ENCODE peak calls at places on chromosomes 4 and X, in four cellular contexts. B is HepG2, S is GM12878, G is H1. K is an unnamed sample.

GRCh38 chr4:86357608-86358007 is 2.2 kb downstream of the MAPK10 start:
- DNase-seq in B (no peak), S (no peak), G (no peak), K (no peak)

GRCh38 chr4:150782921-150783320 is 201.0 kb downstream of the MAB21L2 start:
- DNase-seq in B (no peak), S (no peak), G (no peak), K (no peak)

GRCh38 chr4:110615366-110616161 is 7.3 kb downstream of the PITX2 start:
- DNase-seq in B (no peak), S (no peak), G (no peak), K (no peak)

GRCh38 chr4:140691369-140691768 is 64.8 kb downstream of the TBC1D9 start:
- DNase-seq in B (peak; percentile 38), S (no peak), G (no peak), K (peak; percentile 42)

GRCh38 chr4:23614284-23614892 is 275.5 kb downstream of the PPARGC1A start:
- DNase-seq in B (peak; percentile 50), S (no peak), G (peak; percentile 5), K (peak; percentile 30)

GRCh38 chrX:26470946-26471345 is 255.0 kb downstream of the MAGEB5 start:
- DNase-seq in B (no peak), S (no peak), G (no peak), K (no peak)

GRCh38 chr4:1872918-1873269 is 1.7 kb downstream of the NSD2 start:
- DNase-seq in B (no peak), S (no peak), G (no peak), K (no peak)

GRCh38 chr4:8537041-8537461 is 43.1 kb upstream of the GPR78 start:
- DNase-seq in B (peak; percentile 42), S (peak; percentile 92), G (no peak), K (no peak)

GRCh38 chrX:139692908-139693307 is 15.1 kb downstream of the MCF2 start:
- DNase-seq in B (no peak), S (no peak), G (no peak), K (no peak)

GRCh38 chr4:84965558-84966381 is 720 bp downstream of the WDFY3 start:
- DNase-seq in B (peak; percentile 14), S (no peak), G (no peak), K (peak; percentile 11)

GRCh38 chr4:86015412-86016350 is 344.2 kb downstream of the MAPK10 start:
- DNase-seq in B (no peak), S (no peak), G (no peak), K (no peak)

GRCh38 chr4:176508780-176509331 is 189.1 kb downstream of the SPCS3 start:
- DNase-seq in B (no peak), S (no peak), G (no peak), K (no peak)

GRCh38 chr4:6416518-6417286 is 55.7 kb downstream of the PPP2R2C start:
- DNase-seq in B (no peak), S (no peak), G (no peak), K (no peak)

GRCh38 chr4:5785806-5786680 is 75.0 kb downstream of the EVC start:
- DNase-seq in B (no peak), S (no peak), G (no peak), K (no peak)

GRCh38 chr4:23039813-23040212 is 347.1 kb downstream of the GBA3 start:
- DNase-seq in B (no peak), S (no peak), G (no peak), K (no peak)

GRCh38 chr4:125322363-125322730 is 7.6 kb downstream of the FAT4 start:
- DNase-seq in B (no peak), S (no peak), G (no peak), K (no peak)

GRCh38 chr4:6658635-6659075 is 18.2 kb downstream of the MRFAP1 start:
- DNase-seq in B (no peak), S (no peak), G (no peak), K (no peak)

GRCh38 chr4:95544433-95545103 is 4.2 kb downstream of the UNC5C start:
- DNase-seq in B (no peak), S (no peak), G (no peak), K (no peak)

GRCh38 chr4:166498541-166498940 is 625.5 kb downstream of the TLL1 start:
- DNase-seq in B (no peak), S (no peak), G (no peak), K (no peak)

GRCh38 chr4:7872264-7872771 is 67.3 kb downstream of the AFAP1 start:
- DNase-seq in B (no peak), S (no peak), G (no peak), K (no peak)

GRCh38 chrX:40325161-40325560 is 227.4 kb upstream of the BCOR start:
- DNase-seq in B (no peak), S (no peak), G (no peak), K (no peak)

GRCh38 chr4:90718926-90719325 is 591.7 kb downstream of the CCSER1 start:
- DNase-seq in B (no peak), S (no peak), G (no peak), K (no peak)

GRCh38 chrX:18041656-18042055 is 179.0 kb downstream of the BEND2 start:
- DNase-seq in B (no peak), S (no peak), G (no peak), K (no peak)

GRCh38 chr4:66225539-66225938 is 555.2 kb upstream of the EPHA5 start:
- DNase-seq in B (no peak), S (no peak), G (no peak), K (no peak)

GRCh38 chr4:42786350-42787070 is 106.0 kb upstream of the GRXCR1 start:
- DNase-seq in B (no peak), S (no peak), G (no peak), K (peak; percentile 70)

GRCh38 chr4:20395160-20395773 is 143.6 kb downstream of the SLIT2 start:
- DNase-seq in B (peak; percentile 32), S (no peak), G (peak; percentile 43), K (peak; percentile 56)

GRCh38 chr4:45946699-45947098 is 177.2 kb downstream of the GABRG1 start:
- DNase-seq in B (no peak), S (no peak), G (no peak), K (no peak)

GRCh38 chr4:13541720-13542576 is 2.4 kb downstream of the NKX3-2 start:
- DNase-seq in B (no peak), S (no peak), G (no peak), K (no peak)

GRCh38 chr4:91935217-91935616 is 368.5 kb upstream of the GRID2 start:
- DNase-seq in B (peak; percentile 36), S (no peak), G (no peak), K (no peak)

GRCh38 chr4:91936301-91936700 is 367.5 kb upstream of the GRID2 start:
- DNase-seq in B (no peak), S (no peak), G (no peak), K (no peak)
- TF ChIP-seq SUZ12 in B (no peak), S (no peak), G (no peak), K (no peak)

DNA sequence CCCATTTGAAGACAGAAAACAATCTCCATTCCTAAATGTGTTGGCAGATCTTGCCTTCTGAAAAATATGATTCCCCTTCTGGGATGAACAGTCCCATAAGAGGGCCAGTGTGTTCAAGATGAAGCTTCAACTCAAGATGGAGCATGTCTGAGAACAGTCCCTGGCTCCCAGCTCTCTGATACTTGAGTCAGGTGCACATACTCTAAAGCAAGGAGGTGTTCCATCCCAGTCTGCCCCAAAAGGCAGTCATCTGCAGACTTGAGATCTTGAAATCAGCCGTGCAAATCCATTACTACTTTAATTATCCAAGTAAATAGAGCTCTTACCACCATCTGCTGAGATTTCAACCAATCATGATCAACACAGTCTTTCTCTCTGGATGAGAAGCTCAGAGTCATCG is 22.3 kb downstream of the CCDC149 start:
- DNase-seq in B (no peak), S (no peak), G (no peak), K (no peak)
- TF ChIP-seq ZNF274 in B (no peak), S (no peak), G (no peak), K (no peak)

GRCh38 chr4:82833696-82834313 is 35.2 kb upstream of the SCD5 start:
- DNase-seq in B (peak; percentile 27), S (no peak), G (no peak), K (no peak)
- H3K9ac ChIP-seq in B (no peak overlapping the region), S (no peak overlapping the region), G (no peak overlapping the region), K (no peak overlapping the region)

GRCh38 chrX:130098202-130098552 is 12.1 kb downstream of the ELF4 start:
- DNase-seq in B (no peak), S (no peak), G (no peak), K (no peak)

GRCh38 chrX:130100180-130100579 is 10.1 kb downstream of the ELF4 start:
- DNase-seq in B (no peak), S (no peak), G (no peak), K (no peak)

GRCh38 chrX:130094712-130095111 is 15.6 kb downstream of the ELF4 start:
- DNase-seq in B (no peak), S (no peak), G (no peak), K (no peak)

GRCh38 chrX:130095249-130095648 is 15.0 kb downstream of the ELF4 start:
- DNase-seq in B (no peak), S (no peak), G (no peak), K (no peak)

GRCh38 chrX:130097507-130098201 is 12.6 kb downstream of the ELF4 start:
- DNase-seq in B (peak; percentile 50), S (no peak), G (no peak), K (no peak)
- TF ChIP-seq SUZ12 in B (no peak), S (no peak), G (no peak), K (no peak)

GRCh38 chr4:184400891-184401290 is 73.5 kb downstream of the IRF2 start:
- DNase-seq in B (no peak), S (no peak), G (no peak), K (no peak)

GRCh38 chr4:184398741-184399504 is 75.4 kb downstream of the IRF2 start:
- DNase-seq in B (no peak), S (no peak), G (no peak), K (no peak)

GRCh38 chr4:184401397-184402171 is 72.8 kb downstream of the IRF2 start:
- DNase-seq in B (no peak), S (no peak), G (no peak), K (no peak)

GRCh38 chr4:184399505-184399893 is 74.9 kb downstream of the IRF2 start:
- DNase-seq in B (no peak), S (no peak), G (no peak), K (no peak)

DNA sequence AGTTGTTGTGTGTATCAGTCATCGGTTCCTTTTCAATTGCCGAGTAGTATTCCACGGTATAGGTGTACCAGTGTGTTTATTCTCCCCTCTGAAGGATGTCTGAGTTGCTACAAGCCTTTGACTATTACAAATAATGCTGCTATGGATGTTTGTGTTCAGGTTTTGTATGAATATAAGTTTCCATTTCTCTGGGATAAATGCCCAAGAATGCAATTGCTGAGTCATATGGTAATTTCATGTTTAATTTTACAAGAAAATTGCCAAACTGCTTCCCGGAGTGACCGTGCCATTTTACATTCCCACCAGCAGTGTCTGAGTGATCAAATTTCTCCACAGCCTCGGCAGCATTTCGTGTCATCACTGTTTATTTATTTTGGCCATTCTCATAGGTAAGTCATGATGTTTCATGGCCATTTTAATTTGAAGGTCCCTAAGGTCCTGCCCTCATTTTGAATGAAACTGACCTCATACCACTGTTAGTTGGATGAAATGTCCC is 73.9 kb downstream of the IRF2 start:
- DNase-seq in B (no peak), S (no peak), G (no peak), K (no peak)
- TF ChIP-seq ZNF274 in B (no peak), S (no peak), G (no peak), K (no peak)

GRCh38 chr4:102503831-102504786 is 3.0 kb downstream of the NFKB1 start:
- DNase-seq in B (no peak), S (no peak), G (no peak), K (no peak)
- H3K9ac ChIP-seq in B (peak overlapping the region; percentile 96), S (peak overlapping the region; percentile 99), G (no peak overlapping the region), K (no peak overlapping the region)